ENCODE peak calls at places on chromosome 1, in nine cellular contexts. C is ovary, L is type B pancreatic cell, N is ascending aorta, Y is stomach, U is neural crest cell, I is foreskin fibroblast, F is neural progenitor cell, V is fibroblast of lung. T is an unnamed sample.
A peak's percentile ranks its signal among the peaks of the same experiment; 100 is the strongest.

GRCh38 chr1:205365945-205366463 is 9.3 kb upstream of the KLHDC8A start:
- DNase-seq in C (peak; percentile 54), L (no peak), N (no peak), Y (peak; percentile 90), U (no peak), I (no peak), F (no peak), V (peak; percentile 44), T (no peak)

GRCh38 chr1:165496493-165496892 is 47.3 kb upstream of the LRRC52 start:
- DNase-seq in C (no peak), L (no peak), N (no peak), Y (no peak), U (no peak), I (no peak), F (no peak), V (no peak), T (no peak)

GRCh38 chr1:35506960-35507901 is 50.0 kb downstream of the KIAA0319L start:
- DNase-seq in C (no peak), L (no peak), N (no peak), Y (no peak), U (no peak), I (no peak), F (no peak), V (no peak), T (no peak)

GRCh38 chr1:155000475-155000724 is 2.2 kb upstream of the ZBTB7B start:
- DNase-seq in C (no peak), L (no peak), N (no peak), Y (peak; percentile 64), U (no peak), I (no peak), F (no peak), V (no peak), T (no peak)

GRCh38 chr1:214276786-214277185 is 4.2 kb upstream of the SMYD2 start:
- DNase-seq in C (no peak), L (no peak), N (no peak), Y (no peak), U (no peak), I (no peak), F (no peak), V (no peak), T (no peak)

GRCh38 chr1:215594640-215595039 is 27.5 kb downstream of the KCTD3 start:
- DNase-seq in C (no peak), L (no peak), N (no peak), Y (no peak), U (no peak), I (no peak), F (no peak), V (no peak), T (no peak)

GRCh38 chr1:19616489-19616888 is 27.6 kb upstream of the NBL1 start:
- DNase-seq in C (no peak), L (no peak), N (no peak), Y (no peak), U (no peak), I (peak; percentile 83), F (no peak), V (no peak), T (no peak)

GRCh38 chr1:78715181-78715661 is 65.6 kb downstream of the IFI44 start:
- DNase-seq in C (no peak), L (no peak), N (no peak), Y (no peak), U (no peak), I (peak; percentile 64), F (no peak), V (peak; percentile 42), T (no peak)

GRCh38 chr1:118082984-118083383 is 102.0 kb downstream of the SPAG17 start:
- DNase-seq in C (no peak), L (no peak), N (no peak), Y (no peak), U (no peak), I (no peak), F (no peak), V (no peak), T (no peak)

GRCh38 chr1:118074101-118074500 is 110.9 kb downstream of the SPAG17 start:
- DNase-seq in C (no peak), L (no peak), N (no peak), Y (no peak), U (no peak), I (peak; percentile 8), F (peak; percentile 11), V (peak; percentile 32), T (no peak)

GRCh38 chr1:118075116-118075515 is 109.9 kb downstream of the SPAG17 start:
- DNase-seq in C (no peak), L (no peak), N (no peak), Y (no peak), U (no peak), I (peak; percentile 47), F (no peak), V (peak; percentile 25), T (no peak)

GRCh38 chr1:118081387-118081786 is 103.6 kb downstream of the SPAG17 start:
- DNase-seq in C (no peak), L (no peak), N (no peak), Y (no peak), U (no peak), I (no peak), F (no peak), V (no peak), T (no peak)

DNA sequence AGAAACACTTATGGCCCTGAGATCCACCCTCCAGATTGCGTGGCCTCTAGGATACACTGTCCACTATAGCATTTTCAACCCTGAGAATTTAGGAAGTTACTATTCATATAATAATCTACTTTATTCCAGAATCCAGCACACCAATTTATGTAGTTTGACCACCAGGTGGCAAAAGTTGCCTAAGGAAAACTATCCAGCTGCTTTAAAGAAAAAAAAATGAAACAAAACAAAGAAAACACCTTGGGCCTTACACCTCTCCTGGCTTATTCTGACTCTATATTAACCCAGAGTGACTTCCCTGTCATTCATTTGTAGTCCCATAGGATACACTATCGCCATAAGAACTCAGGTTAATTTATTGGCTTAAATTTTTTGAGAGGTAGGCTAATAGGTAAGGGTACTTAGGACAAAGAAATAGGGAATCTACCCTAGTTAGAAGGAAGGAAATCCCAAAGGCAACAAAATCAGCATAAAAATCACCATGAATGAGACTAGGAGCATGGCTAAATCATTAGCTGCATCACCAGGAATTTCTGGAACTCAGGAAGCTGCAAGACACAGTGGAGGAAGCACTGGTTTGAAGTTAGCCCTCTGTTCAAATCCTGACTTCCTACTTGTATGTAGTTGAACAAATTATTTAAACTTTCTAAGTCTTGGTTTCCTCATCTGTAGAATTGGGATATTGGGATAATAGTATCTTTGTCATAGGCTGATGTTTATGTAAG is 107.5 kb downstream of the SPAG17 start:
- DNase-seq in C (no peak), L (no peak), N (no peak), Y (no peak), U (no peak), I (peak; percentile 67), F (peak; percentile 51), V (peak; percentile 22), T (no peak)
- TF ChIP-seq CTCF in C (no peak), L (peak; percentile 76), N (peak; percentile 14), Y (no peak), U (peak; percentile 75), I (peak; percentile 47), F (peak; percentile 63), V (peak; percentile 59), T (no peak)

GRCh38 chr1:40606978-40607377 is 58.5 kb downstream of the RIMS3 start:
- DNase-seq in C (no peak), L (no peak), N (no peak), Y (no peak), U (no peak), I (no peak), F (no peak), V (no peak), T (no peak)

GRCh38 chr1:40610156-40610555 is 55.3 kb downstream of the RIMS3 start:
- DNase-seq in C (no peak), L (no peak), N (no peak), Y (no peak), U (no peak), I (no peak), F (no peak), V (no peak), T (no peak)

GRCh38 chr1:40607921-40608320 is 57.6 kb downstream of the RIMS3 start:
- DNase-seq in C (no peak), L (no peak), N (no peak), Y (no peak), U (no peak), I (no peak), F (no peak), V (no peak), T (no peak)

GRCh38 chr1:40618108-40618507 is 47.4 kb downstream of the RIMS3 start:
- DNase-seq in C (no peak), L (no peak), N (no peak), Y (no peak), U (no peak), I (peak; percentile 16), F (no peak), V (no peak), T (no peak)

DNA sequence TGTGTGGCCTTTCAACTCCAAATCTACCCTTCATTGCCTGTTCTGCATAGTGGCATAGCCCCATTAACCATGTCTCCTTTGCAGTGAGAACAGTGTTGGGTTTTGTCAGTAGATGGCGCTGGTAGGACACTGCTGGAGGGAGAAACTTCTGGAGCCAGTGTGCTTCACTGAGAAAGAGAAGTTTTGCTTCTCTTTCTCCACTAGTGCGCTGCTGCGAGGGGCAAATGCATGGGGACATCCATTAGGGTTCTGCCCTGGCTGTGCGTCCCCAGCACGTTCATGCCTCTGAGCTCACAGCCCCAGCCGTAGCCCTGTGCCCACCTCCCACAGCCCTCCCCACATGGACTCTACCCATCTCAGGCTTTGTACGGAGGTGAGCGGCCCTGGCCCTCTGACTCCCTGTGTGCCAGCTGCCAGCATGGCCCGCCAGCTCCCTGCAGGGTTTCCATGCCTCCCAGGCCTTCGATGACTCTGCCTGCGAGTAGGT is 53.1 kb downstream of the RIMS3 start:
- DNase-seq in C (peak; percentile 38), L (no peak), N (no peak), Y (peak; percentile 73), U (peak; percentile 74), I (peak; percentile 78), F (peak; percentile 74), V (peak; percentile 49), T (peak; percentile 27)
- TF ChIP-seq CTCF in C (peak; percentile 28), L (peak; percentile 88), N (peak; percentile 75), Y (peak; percentile 61), U (peak; percentile 87), I (peak; percentile 82), F (peak; percentile 87), V (peak; percentile 95), T (peak; percentile 52)

GRCh38 chr1:61515096-61515495 is 209.8 kb downstream of the TM2D1 start:
- DNase-seq in C (no peak), L (no peak), N (no peak), Y (no peak), U (no peak), I (no peak), F (no peak), V (no peak), T (no peak)

GRCh38 chr1:61523219-61523618 is 201.7 kb downstream of the TM2D1 start:
- DNase-seq in C (no peak), L (no peak), N (no peak), Y (no peak), U (no peak), I (peak; percentile 24), F (no peak), V (no peak), T (no peak)

GRCh38 chr1:61519631-61520030 is 205.3 kb downstream of the TM2D1 start:
- DNase-seq in C (no peak), L (no peak), N (no peak), Y (no peak), U (no peak), I (no peak), F (no peak), V (no peak), T (no peak)

GRCh38 chr1:61517345-61517744 is 207.6 kb downstream of the TM2D1 start:
- DNase-seq in C (no peak), L (no peak), N (no peak), Y (no peak), U (no peak), I (no peak), F (no peak), V (no peak), T (no peak)

DNA sequence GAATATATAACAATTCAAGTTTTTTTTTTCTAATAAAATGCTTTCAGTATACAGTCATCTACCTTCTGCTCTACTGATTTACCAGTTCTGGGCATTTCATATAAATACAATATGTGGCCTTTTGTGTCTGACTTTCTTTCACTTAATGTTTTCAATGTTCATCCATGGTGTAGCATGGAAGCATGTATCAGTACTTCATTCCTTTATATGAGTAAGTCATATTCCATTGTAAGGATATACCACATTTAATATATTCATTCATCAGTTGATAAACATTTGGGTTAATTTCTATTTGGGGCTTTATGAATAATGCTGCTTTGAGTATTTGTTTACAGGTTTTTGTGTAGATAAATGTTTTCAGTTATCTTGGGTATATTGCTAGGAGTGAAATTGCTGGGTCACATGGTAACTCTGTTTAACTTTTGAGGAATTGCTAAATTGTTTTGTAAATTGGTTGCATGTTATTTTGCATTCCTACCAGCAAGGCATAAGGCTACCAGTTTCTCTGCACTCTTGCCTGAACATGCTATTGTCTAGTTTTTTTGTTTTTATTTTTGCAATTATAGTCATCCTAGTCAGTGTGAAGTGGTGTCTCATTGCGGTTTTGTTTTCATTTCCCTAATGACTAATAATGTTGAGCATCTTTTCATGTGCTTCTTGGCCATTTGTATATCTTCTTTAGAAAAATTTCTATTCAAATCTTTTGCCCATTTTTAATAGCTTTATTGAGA is 206.1 kb downstream of the TM2D1 start:
- DNase-seq in C (no peak), L (no peak), N (no peak), Y (no peak), U (no peak), I (peak; percentile 41), F (no peak), V (no peak), T (no peak)
- TF ChIP-seq CTCF in C (no peak), L (no peak), N (no peak), Y (no peak), U (peak; percentile 34), I (no peak), F (no peak), V (peak; percentile 13), T (no peak)

GRCh38 chr1:45490121-45490622 is 791 bp downstream of the TESK2 start:
- DNase-seq in C (no peak), L (no peak), N (no peak), Y (no peak), U (no peak), I (peak; percentile 61), F (no peak), V (peak; percentile 9), T (no peak)

GRCh38 chr1:45488978-45489377 is 2.0 kb downstream of the TESK2 start:
- DNase-seq in C (no peak), L (no peak), N (no peak), Y (no peak), U (no peak), I (no peak), F (peak; percentile 31), V (no peak), T (no peak)

GRCh38 chr1:45491464-45492260 is 699 bp upstream of the TESK2 start:
- DNase-seq in C (no peak), L (no peak), N (no peak), Y (no peak), U (no peak), I (no peak), F (no peak), V (no peak), T (no peak)

GRCh38 chr1:45492691-45493090 is 1.7 kb upstream of the TESK2 start:
- DNase-seq in C (no peak), L (no peak), N (no peak), Y (no peak), U (no peak), I (no peak), F (no peak), V (no peak), T (no peak)

GRCh38 chr1:45490623-45491463 is at the start of gene TESK2:
- DNase-seq in C (peak; percentile 95), L (peak; percentile 98), N (peak; percentile 98), Y (peak; percentile 98), U (peak; percentile 87), I (peak; percentile 98), F (peak; percentile 98), V (peak; percentile 100), T (peak; percentile 95)
- TF ChIP-seq CTCF in C (peak; percentile 32), L (no peak), N (no peak), Y (no peak), U (peak; percentile 32), I (no peak), F (no peak), V (no peak), T (no peak)